ENCODE peak calls at places on chromosomes 3 and 15, in five cellular contexts. V, L, N, H and E are unnamed samples.

GRCh38 chr3:70360985-70361384 is 48.5 kb upstream of the MDFIC2 start:
- DNase-seq in V (no peak), L (no peak), N (no peak), H (no peak), E (no peak)

GRCh38 chr3:48847053-48847585 is 555 bp downstream of the PRKAR2A start:
- DNase-seq in V (peak; percentile 94), L (no peak), N (peak; percentile 93), H (peak; percentile 75), E (peak; percentile 87)

GRCh38 chr3:4993276-4994143 is 14.3 kb downstream of the BHLHE40 start:
- DNase-seq in V (peak; percentile 13), L (peak; percentile 71), N (no peak), H (no peak), E (no peak)

GRCh38 chr3:183061431-183062172 is 37.7 kb downstream of the MCCC1 start:
- DNase-seq in V (no peak), L (no peak), N (no peak), H (no peak), E (no peak)

GRCh38 chr3:50478051-50478450 is 25.4 kb downstream of the CACNA2D2 start:
- DNase-seq in V (no peak), L (no peak), N (no peak), H (no peak), E (no peak)

GRCh38 chr3:195909294-195909644 is 918 bp upstream of the TNK2 start:
- DNase-seq in V (no peak), L (no peak), N (no peak), H (no peak), E (peak; percentile 68)

GRCh38 chr3:48273594-48274211 is 32.8 kb downstream of the ZNF589 start:
- DNase-seq in V (peak; percentile 66), L (no peak), N (peak; percentile 57), H (no peak), E (peak; percentile 89)

GRCh38 chr3:55690161-55690560 is 203.1 kb upstream of the WNT5A start:
- DNase-seq in V (no peak), L (no peak), N (no peak), H (no peak), E (peak; percentile 27)

GRCh38 chr3:145557405-145557804 is 603.6 kb downstream of the PLOD2 start:
- DNase-seq in V (no peak), L (no peak), N (no peak), H (no peak), E (peak; percentile 50)

GRCh38 chr3:186025161-186025560 is 83.7 kb downstream of the ETV5 start:
- DNase-seq in V (no peak), L (no peak), N (no peak), H (no peak), E (no peak)

GRCh38 chr3:127781411-127782001 is 40.8 kb downstream of the MGLL start:
- DNase-seq in V (no peak), L (no peak), N (no peak), H (no peak), E (no peak)

GRCh38 chr15:90870354-90871096 is 2.1 kb downstream of the FURIN start:
- DNase-seq in V (no peak), L (no peak), N (no peak), H (no peak), E (peak; percentile 49)

GRCh38 chr3:185744997-185745843 is 79.6 kb downstream of the IGF2BP2 start:
- DNase-seq in V (no peak), L (no peak), N (no peak), H (no peak), E (no peak)

GRCh38 chr15:101456079-101456791 is 33.3 kb downstream of the PCSK6 start:
- DNase-seq in V (no peak), L (no peak), N (no peak), H (peak; percentile 9), E (no peak)

GRCh38 chr3:24245056-24245455 is 249.6 kb downstream of the THRB start:
- DNase-seq in V (no peak), L (no peak), N (no peak), H (no peak), E (no peak)

GRCh38 chr3:24244491-24244890 is 250.2 kb downstream of the THRB start:
- DNase-seq in V (no peak), L (no peak), N (no peak), H (no peak), E (no peak)

GRCh38 chr3:24237971-24238767 is 256.5 kb downstream of the THRB start:
- DNase-seq in V (no peak), L (no peak), N (no peak), H (no peak), E (peak; percentile 85)

GRCh38 chr3:24240306-24240705 is 254.3 kb downstream of the THRB start:
- DNase-seq in V (no peak), L (no peak), N (no peak), H (no peak), E (no peak)

GRCh38 chr3:24242012-24242698 is 252.5 kb downstream of the THRB start:
- DNase-seq in V (no peak), L (no peak), N (peak; percentile 31), H (no peak), E (peak; percentile 24)
- TF ChIP-seq POLR2AphosphoS5 in V (peak; percentile 42), L (no peak), N (peak; percentile 79), H (no peak), E (no peak)

GRCh38 chr3:46880884-46881818 is 3.6 kb downstream of the PTH1R start:
- DNase-seq in V (no peak), L (no peak), N (no peak), H (no peak), E (peak; percentile 72)

GRCh38 chr3:46881819-46882376 is 4.4 kb downstream of the PTH1R start:
- DNase-seq in V (peak; percentile 84), L (no peak), N (no peak), H (no peak), E (peak; percentile 70)

GRCh38 chr3:46883252-46884185 is 6.0 kb downstream of the PTH1R start:
- DNase-seq in V (no peak), L (no peak), N (no peak), H (no peak), E (peak; percentile 66)

GRCh38 chr3:46884427-46884826 is 6.9 kb downstream of the PTH1R start:
- DNase-seq in V (no peak), L (no peak), N (no peak), H (no peak), E (no peak)

DNA sequence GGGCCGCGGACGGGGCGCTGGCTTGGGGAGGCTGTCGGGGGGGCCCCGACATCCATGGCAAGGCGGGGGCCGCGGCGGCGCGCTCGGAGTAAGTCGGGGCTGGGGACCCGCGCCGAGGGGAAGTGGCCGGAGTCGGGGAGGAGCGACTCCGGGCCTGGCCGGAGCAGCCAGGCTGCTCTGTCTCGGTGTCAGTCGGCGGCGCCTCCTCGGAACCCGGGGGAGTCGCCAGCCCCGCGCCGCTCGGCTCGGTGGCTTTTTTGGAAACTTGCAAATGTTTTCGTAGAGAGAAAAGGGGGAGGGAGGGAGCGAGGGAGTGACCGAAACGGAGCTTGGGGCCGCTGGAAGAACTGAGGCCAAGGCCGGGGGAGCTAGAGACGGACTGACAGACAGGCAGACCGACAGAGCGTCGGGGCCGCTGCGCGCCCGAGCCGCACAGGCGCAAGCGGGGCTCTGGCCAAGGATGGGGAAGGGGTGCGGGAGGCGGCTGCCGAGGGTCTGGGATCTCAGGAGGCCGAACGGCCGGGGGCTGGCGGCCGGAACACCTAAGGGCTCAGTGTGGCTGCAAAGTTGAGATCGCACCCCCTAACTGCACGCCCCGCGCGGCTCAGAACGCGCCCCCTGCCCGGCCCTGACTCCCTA is 5.0 kb downstream of the PTH1R start:
- DNase-seq in V (peak; percentile 77), L (no peak), N (no peak), H (no peak), E (peak; percentile 66)
- H3K27me3 ChIP-seq in V (peaks cover 21% of the 10 kb centered on the region), L (no peaks in the 10 kb centered on the region), N (no peaks in the 10 kb centered on the region), H (peaks cover 20% of the 10 kb centered on the region), E (peaks cover 92% of the 10 kb centered on the region)

GRCh38 chr3:148309390-148310035 is 388.2 kb upstream of the AGTR1 start:
- DNase-seq in V (no peak), L (no peak), N (no peak), H (no peak), E (peak; percentile 79)
- TF ChIP-seq POLR2AphosphoS5 in V (no peak), L (no peak), N (no peak), H (no peak), E (no peak)

GRCh38 chr3:8503461-8503860 is 1.8 kb downstream of the LMCD1 start:
- DNase-seq in V (no peak), L (no peak), N (no peak), H (no peak), E (no peak)

GRCh38 chr3:8501388-8502131 is at the start of gene LMCD1:
- DNase-seq in V (peak; percentile 97), L (peak; percentile 98), N (peak; percentile 96), H (peak; percentile 89), E (peak; percentile 97)

GRCh38 chr3:8499181-8499611 is 2.4 kb upstream of the LMCD1 start:
- DNase-seq in V (no peak), L (no peak), N (peak; percentile 50), H (no peak), E (peak; percentile 79)

GRCh38 chr3:8500208-8500961 is 1.2 kb upstream of the LMCD1 start:
- DNase-seq in V (no peak), L (no peak), N (peak; percentile 44), H (no peak), E (peak; percentile 52)

GRCh38 chr3:8500966-8501365 is 657 bp upstream of the LMCD1 start:
- DNase-seq in V (no peak), L (no peak), N (no peak), H (no peak), E (no peak)
- H3K27me3 ChIP-seq in V (no peaks in the 10 kb centered on the region), L (no peaks in the 10 kb centered on the region), N (no peaks in the 10 kb centered on the region), H (no peaks in the 10 kb centered on the region), E (no peaks in the 10 kb centered on the region)

GRCh38 chr3:136750922-136751258 is 1.3 kb downstream of the STAG1 start:
- DNase-seq in V (no peak), L (no peak), N (no peak), H (no peak), E (no peak)

GRCh38 chr3:136752046-136752326 is 192 bp downstream of the STAG1 start:
- DNase-seq in V (no peak), L (no peak), N (no peak), H (no peak), E (peak; percentile 75)

GRCh38 chr3:136752327-136753111 is at the start of gene STAG1:
- DNase-seq in V (peak; percentile 99), L (peak; percentile 99), N (peak; percentile 99), H (peak; percentile 98), E (peak; percentile 97)

GRCh38 chr3:136750209-136750921 is 1.8 kb downstream of the STAG1 start:
- DNase-seq in V (no peak), L (no peak), N (no peak), H (no peak), E (no peak)

DNA sequence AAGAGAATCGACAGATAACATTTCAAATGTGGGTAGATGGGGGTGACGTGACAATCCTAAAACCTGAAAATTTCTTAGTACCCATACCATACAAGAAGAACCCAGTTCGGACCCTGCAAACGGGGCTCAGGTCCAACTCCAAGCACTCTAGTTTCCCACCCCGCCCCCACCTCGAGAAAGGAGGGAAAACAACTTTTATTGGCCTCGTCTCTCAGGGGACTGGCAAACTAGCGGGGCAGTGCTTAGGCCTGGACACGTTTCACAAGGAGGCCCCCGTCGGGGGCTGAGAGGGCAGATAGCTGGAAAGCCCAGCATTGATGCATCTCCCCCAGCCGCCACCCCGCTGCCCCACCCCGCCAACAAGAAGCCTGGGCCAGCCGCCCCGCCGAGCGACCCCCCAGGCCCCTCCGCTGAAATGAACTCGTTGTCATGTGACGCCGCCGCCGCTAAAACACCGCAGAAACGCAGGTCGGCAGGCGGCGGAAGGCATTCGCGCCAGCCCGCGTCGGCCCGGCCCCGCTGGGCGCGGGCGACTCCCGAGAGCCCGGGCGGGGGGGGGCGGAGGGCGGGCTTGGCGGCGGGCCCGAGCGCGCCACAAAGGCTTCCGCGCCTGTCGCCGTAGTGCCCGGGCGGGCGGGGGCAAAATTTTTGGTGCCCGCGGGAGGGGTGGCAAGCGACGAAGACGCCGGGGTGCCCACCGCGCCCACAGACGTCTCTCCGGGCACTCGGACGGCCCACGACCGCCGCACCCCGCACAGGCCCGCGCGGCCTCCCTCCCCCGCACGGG is 726 bp downstream of the STAG1 start:
- DNase-seq in V (peak; percentile 87), L (peak; percentile 94), N (peak; percentile 81), H (peak; percentile 64), E (peak; percentile 79)
- TF ChIP-seq POLR2AphosphoS5 in V (peak; percentile 56), L (no peak), N (peak; percentile 28), H (no peak), E (peak; percentile 55)

GRCh38 chr15:70133781-70134180 is 36.1 kb upstream of the TLE3 start:
- DNase-seq in V (no peak), L (no peak), N (no peak), H (no peak), E (no peak)
- H3K27me3 ChIP-seq in V (no peaks in the 10 kb centered on the region), L (no peaks in the 10 kb centered on the region), N (no peaks in the 10 kb centered on the region), H (no peaks in the 10 kb centered on the region), E (no peaks in the 10 kb centered on the region)